ENCODE peak calls at places on chromosomes 16 and 17, in eight cellular contexts. One of them, this sample, is unnamed.

GRCh38 chr16:58243528-58244004 is 45.7 kb upstream of the CSNK2A2 start:
- DNase-seq in HCEC 1CT: no peak
- DNase-seq in NCI-H1694: no peak
- DNase-seq in fibroblast of gingiva: no peak
- DNase-seq in NCI-H526: no peak
- DNase-seq in non-pigmented ciliary epithelial cell: no peak
- DNase-seq in transverse colon: peak
- DNase-seq in lower lobe of right lung: no peak
- DNase-seq in this sample: peak

GRCh38 chr16:4682616-4683254 is 10.6 kb upstream of the NUDT16L1 start:
- DNase-seq in HCEC 1CT: no peak
- DNase-seq in NCI-H1694: no peak
- DNase-seq in fibroblast of gingiva: no peak
- DNase-seq in NCI-H526: no peak
- DNase-seq in non-pigmented ciliary epithelial cell: no peak
- DNase-seq in transverse colon: no peak
- DNase-seq in lower lobe of right lung: peak
- DNase-seq in this sample: peak

GRCh38 chr17:57869599-57870282 is 19.9 kb upstream of the MRPS23 start:
- DNase-seq in HCEC 1CT: peak
- DNase-seq in NCI-H1694: no peak
- DNase-seq in fibroblast of gingiva: peak
- DNase-seq in NCI-H526: no peak
- DNase-seq in non-pigmented ciliary epithelial cell: peak
- DNase-seq in transverse colon: no peak
- DNase-seq in lower lobe of right lung: no peak
- DNase-seq in this sample: no peak

GRCh38 chr17:50931003-50931878 is 65.1 kb upstream of the TOB1 start:
- DNase-seq in HCEC 1CT: peak
- DNase-seq in NCI-H1694: peak
- DNase-seq in fibroblast of gingiva: peak
- DNase-seq in NCI-H526: peak
- DNase-seq in non-pigmented ciliary epithelial cell: peak
- DNase-seq in transverse colon: peak
- DNase-seq in lower lobe of right lung: peak
- DNase-seq in this sample: peak

GRCh38 chr16:1812732-1813163 is 13.9 kb downstream of the HAGH start:
- DNase-seq in HCEC 1CT: peak
- DNase-seq in NCI-H1694: peak
- DNase-seq in fibroblast of gingiva: no peak
- DNase-seq in NCI-H526: peak
- DNase-seq in non-pigmented ciliary epithelial cell: peak
- DNase-seq in transverse colon: peak
- DNase-seq in lower lobe of right lung: peak
- DNase-seq in this sample: peak

GRCh38 chr16:56841659-56842058 is 23.3 kb upstream of the SLC12A3 start:
- DNase-seq in HCEC 1CT: no peak
- DNase-seq in NCI-H1694: no peak
- DNase-seq in fibroblast of gingiva: no peak
- DNase-seq in NCI-H526: no peak
- DNase-seq in non-pigmented ciliary epithelial cell: no peak
- DNase-seq in transverse colon: no peak
- DNase-seq in lower lobe of right lung: no peak
- DNase-seq in this sample: no peak

GRCh38 chr17:40167685-40168261 is 9.5 kb upstream of the RAPGEFL1 start:
- DNase-seq in HCEC 1CT: no peak
- DNase-seq in NCI-H1694: no peak
- DNase-seq in fibroblast of gingiva: no peak
- DNase-seq in NCI-H526: no peak
- DNase-seq in non-pigmented ciliary epithelial cell: no peak
- DNase-seq in transverse colon: no peak
- DNase-seq in lower lobe of right lung: no peak
- DNase-seq in this sample: no peak

GRCh38 chr16:3012828-3013420 is at the start of gene CLDN9:
- DNase-seq in HCEC 1CT: no peak
- DNase-seq in NCI-H1694: no peak
- DNase-seq in fibroblast of gingiva: no peak
- DNase-seq in NCI-H526: no peak
- DNase-seq in non-pigmented ciliary epithelial cell: no peak
- DNase-seq in transverse colon: peak
- DNase-seq in lower lobe of right lung: no peak
- DNase-seq in this sample: peak

GRCh38 chr17:63540581-63540980 is 9.7 kb upstream of the DCAF7 start:
- DNase-seq in HCEC 1CT: no peak
- DNase-seq in NCI-H1694: no peak
- DNase-seq in fibroblast of gingiva: no peak
- DNase-seq in NCI-H526: no peak
- DNase-seq in non-pigmented ciliary epithelial cell: no peak
- DNase-seq in transverse colon: no peak
- DNase-seq in lower lobe of right lung: no peak
- DNase-seq in this sample: no peak

GRCh38 chr16:50497592-50497991 is 50.6 kb upstream of the NKD1 start:
- DNase-seq in HCEC 1CT: peak
- DNase-seq in NCI-H1694: no peak
- DNase-seq in fibroblast of gingiva: no peak
- DNase-seq in NCI-H526: no peak
- DNase-seq in non-pigmented ciliary epithelial cell: peak
- DNase-seq in transverse colon: no peak
- DNase-seq in lower lobe of right lung: no peak
- DNase-seq in this sample: no peak